ENCODE peak calls at places on chromosomes 12 and 14, in nine cellular contexts. One of them, this sample, is unnamed.

GRCh38 chr14:78690836-78691235 is 520.7 kb downstream of the NRXN3 start:
- DNase-seq in stimulated activated CD4-positive, alpha-beta T cell treated with anti-CD3 and anti-CD28 coated beads, Interleukin-1b, Interleukin-23, amount 100 ng/mL, for 1 hour: no peak
- DNase-seq in AG20443: no peak
- DNase-seq in effector memory CD8-positive, alpha-beta T cell: no peak
- DNase-seq in ureter: no peak
- DNase-seq in left cardiac atrium: no peak
- DNase-seq in fibroblast of pulmonary artery: no peak
- DNase-seq in epithelial cell of esophagus: no peak
- DNase-seq in HTR-8/SVneo: no peak
- DNase-seq in this sample: peak

GRCh38 chr14:58638231-58639205 is 756 bp downstream of the DACT1 start:
- DNase-seq in stimulated activated CD4-positive, alpha-beta T cell treated with anti-CD3 and anti-CD28 coated beads, Interleukin-1b, Interleukin-23, amount 100 ng/mL, for 1 hour: no peak
- DNase-seq in AG20443: peak
- DNase-seq in effector memory CD8-positive, alpha-beta T cell: no peak
- DNase-seq in ureter: no peak
- DNase-seq in left cardiac atrium: peak
- DNase-seq in fibroblast of pulmonary artery: peak
- DNase-seq in epithelial cell of esophagus: peak
- DNase-seq in HTR-8/SVneo: peak
- DNase-seq in this sample: peak

GRCh38 chr12:81296556-81297305 is 218.9 kb downstream of the ACSS3 start:
- DNase-seq in stimulated activated CD4-positive, alpha-beta T cell treated with anti-CD3 and anti-CD28 coated beads, Interleukin-1b, Interleukin-23, amount 100 ng/mL, for 1 hour: no peak
- DNase-seq in AG20443: no peak
- DNase-seq in effector memory CD8-positive, alpha-beta T cell: no peak
- DNase-seq in ureter: no peak
- DNase-seq in left cardiac atrium: no peak
- DNase-seq in fibroblast of pulmonary artery: peak
- DNase-seq in epithelial cell of esophagus: peak
- DNase-seq in HTR-8/SVneo: no peak
- DNase-seq in this sample: peak

GRCh38 chr14:101072531-101072930 is 169.0 kb upstream of the RTL1 start:
- DNase-seq in stimulated activated CD4-positive, alpha-beta T cell treated with anti-CD3 and anti-CD28 coated beads, Interleukin-1b, Interleukin-23, amount 100 ng/mL, for 1 hour: no peak
- DNase-seq in AG20443: no peak
- DNase-seq in effector memory CD8-positive, alpha-beta T cell: no peak
- DNase-seq in ureter: no peak
- DNase-seq in left cardiac atrium: no peak
- DNase-seq in fibroblast of pulmonary artery: no peak
- DNase-seq in epithelial cell of esophagus: no peak
- DNase-seq in HTR-8/SVneo: no peak
- DNase-seq in this sample: no peak

GRCh38 chr14:60327447-60328331 is 78.7 kb downstream of the PPM1A start:
- DNase-seq in stimulated activated CD4-positive, alpha-beta T cell treated with anti-CD3 and anti-CD28 coated beads, Interleukin-1b, Interleukin-23, amount 100 ng/mL, for 1 hour: no peak
- DNase-seq in AG20443: peak
- DNase-seq in effector memory CD8-positive, alpha-beta T cell: peak
- DNase-seq in ureter: peak
- DNase-seq in left cardiac atrium: peak
- DNase-seq in fibroblast of pulmonary artery: peak
- DNase-seq in epithelial cell of esophagus: peak
- DNase-seq in HTR-8/SVneo: no peak
- DNase-seq in this sample: no peak

GRCh38 chr14:75147423-75148071 is 20.7 kb upstream of the NEK9 start:
- DNase-seq in stimulated activated CD4-positive, alpha-beta T cell treated with anti-CD3 and anti-CD28 coated beads, Interleukin-1b, Interleukin-23, amount 100 ng/mL, for 1 hour: no peak
- DNase-seq in AG20443: peak
- DNase-seq in effector memory CD8-positive, alpha-beta T cell: no peak
- DNase-seq in ureter: peak
- DNase-seq in left cardiac atrium: peak
- DNase-seq in fibroblast of pulmonary artery: peak
- DNase-seq in epithelial cell of esophagus: peak
- DNase-seq in HTR-8/SVneo: peak
- DNase-seq in this sample: peak

GRCh38 chr14:70707138-70708038 is 65.7 kb downstream of the TTC9 start:
- DNase-seq in stimulated activated CD4-positive, alpha-beta T cell treated with anti-CD3 and anti-CD28 coated beads, Interleukin-1b, Interleukin-23, amount 100 ng/mL, for 1 hour: no peak
- DNase-seq in AG20443: peak
- DNase-seq in effector memory CD8-positive, alpha-beta T cell: no peak
- DNase-seq in ureter: peak
- DNase-seq in left cardiac atrium: no peak
- DNase-seq in fibroblast of pulmonary artery: peak
- DNase-seq in epithelial cell of esophagus: peak
- DNase-seq in HTR-8/SVneo: peak
- DNase-seq in this sample: peak

GRCh38 chr12:62435337-62436163 is 31.1 kb upstream of the MON2 start:
- DNase-seq in stimulated activated CD4-positive, alpha-beta T cell treated with anti-CD3 and anti-CD28 coated beads, Interleukin-1b, Interleukin-23, amount 100 ng/mL, for 1 hour: no peak
- DNase-seq in AG20443: peak
- DNase-seq in effector memory CD8-positive, alpha-beta T cell: no peak
- DNase-seq in ureter: peak
- DNase-seq in left cardiac atrium: peak
- DNase-seq in fibroblast of pulmonary artery: peak
- DNase-seq in epithelial cell of esophagus: peak
- DNase-seq in HTR-8/SVneo: peak
- DNase-seq in this sample: peak

GRCh38 chr12:32671930-32672785 is 6.9 kb upstream of the DNM1L start:
- DNase-seq in stimulated activated CD4-positive, alpha-beta T cell treated with anti-CD3 and anti-CD28 coated beads, Interleukin-1b, Interleukin-23, amount 100 ng/mL, for 1 hour: no peak
- DNase-seq in AG20443: peak
- DNase-seq in effector memory CD8-positive, alpha-beta T cell: no peak
- DNase-seq in ureter: no peak
- DNase-seq in left cardiac atrium: no peak
- DNase-seq in fibroblast of pulmonary artery: peak
- DNase-seq in epithelial cell of esophagus: peak
- DNase-seq in HTR-8/SVneo: peak
- DNase-seq in this sample: peak

GRCh38 chr14:98769326-98769725 is 502.7 kb downstream of the BCL11B start:
- DNase-seq in stimulated activated CD4-positive, alpha-beta T cell treated with anti-CD3 and anti-CD28 coated beads, Interleukin-1b, Interleukin-23, amount 100 ng/mL, for 1 hour: no peak
- DNase-seq in AG20443: no peak
- DNase-seq in effector memory CD8-positive, alpha-beta T cell: no peak
- DNase-seq in ureter: no peak
- DNase-seq in left cardiac atrium: no peak
- DNase-seq in fibroblast of pulmonary artery: no peak
- DNase-seq in epithelial cell of esophagus: no peak
- DNase-seq in HTR-8/SVneo: no peak
- DNase-seq in this sample: no peak

GRCh38 chr12:54404061-54405004 is 14.7 kb downstream of the ITGA5 start:
- DNase-seq in stimulated activated CD4-positive, alpha-beta T cell treated with anti-CD3 and anti-CD28 coated beads, Interleukin-1b, Interleukin-23, amount 100 ng/mL, for 1 hour: no peak
- DNase-seq in AG20443: peak
- DNase-seq in effector memory CD8-positive, alpha-beta T cell: peak
- DNase-seq in ureter: no peak
- DNase-seq in left cardiac atrium: no peak
- DNase-seq in fibroblast of pulmonary artery: peak
- DNase-seq in epithelial cell of esophagus: peak
- DNase-seq in HTR-8/SVneo: peak
- DNase-seq in this sample: peak

GRCh38 chr12:120247621-120248030 is 17.9 kb downstream of the PXN start:
- DNase-seq in stimulated activated CD4-positive, alpha-beta T cell treated with anti-CD3 and anti-CD28 coated beads, Interleukin-1b, Interleukin-23, amount 100 ng/mL, for 1 hour: no peak
- DNase-seq in AG20443: peak
- DNase-seq in effector memory CD8-positive, alpha-beta T cell: no peak
- DNase-seq in ureter: no peak
- DNase-seq in left cardiac atrium: no peak
- DNase-seq in fibroblast of pulmonary artery: peak
- DNase-seq in epithelial cell of esophagus: peak
- DNase-seq in HTR-8/SVneo: no peak
- DNase-seq in this sample: no peak

GRCh38 chr12:50070314-50071060 is 13.1 kb downstream of the ASIC1 start:
- DNase-seq in stimulated activated CD4-positive, alpha-beta T cell treated with anti-CD3 and anti-CD28 coated beads, Interleukin-1b, Interleukin-23, amount 100 ng/mL, for 1 hour: no peak
- DNase-seq in AG20443: peak
- DNase-seq in effector memory CD8-positive, alpha-beta T cell: peak
- DNase-seq in ureter: peak
- DNase-seq in left cardiac atrium: peak
- DNase-seq in fibroblast of pulmonary artery: peak
- DNase-seq in epithelial cell of esophagus: peak
- DNase-seq in HTR-8/SVneo: peak
- DNase-seq in this sample: peak

GRCh38 chr12:56169225-56169759 is 11.1 kb downstream of the MYL6 start:
- DNase-seq in stimulated activated CD4-positive, alpha-beta T cell treated with anti-CD3 and anti-CD28 coated beads, Interleukin-1b, Interleukin-23, amount 100 ng/mL, for 1 hour: no peak
- DNase-seq in AG20443: no peak
- DNase-seq in effector memory CD8-positive, alpha-beta T cell: no peak
- DNase-seq in ureter: no peak
- DNase-seq in left cardiac atrium: no peak
- DNase-seq in fibroblast of pulmonary artery: no peak
- DNase-seq in epithelial cell of esophagus: no peak
- DNase-seq in HTR-8/SVneo: no peak
- DNase-seq in this sample: no peak

GRCh38 chr14:32542507-32542906 is 213.4 kb downstream of the AKAP6 start:
- DNase-seq in stimulated activated CD4-positive, alpha-beta T cell treated with anti-CD3 and anti-CD28 coated beads, Interleukin-1b, Interleukin-23, amount 100 ng/mL, for 1 hour: no peak
- DNase-seq in AG20443: no peak
- DNase-seq in effector memory CD8-positive, alpha-beta T cell: no peak
- DNase-seq in ureter: no peak
- DNase-seq in left cardiac atrium: no peak
- DNase-seq in fibroblast of pulmonary artery: no peak
- DNase-seq in epithelial cell of esophagus: no peak
- DNase-seq in HTR-8/SVneo: no peak
- DNase-seq in this sample: no peak

GRCh38 chr12:52632656-52633055 is 14.3 kb upstream of the KRT73 start:
- DNase-seq in stimulated activated CD4-positive, alpha-beta T cell treated with anti-CD3 and anti-CD28 coated beads, Interleukin-1b, Interleukin-23, amount 100 ng/mL, for 1 hour: no peak
- DNase-seq in AG20443: no peak
- DNase-seq in effector memory CD8-positive, alpha-beta T cell: no peak
- DNase-seq in ureter: peak
- DNase-seq in left cardiac atrium: no peak
- DNase-seq in fibroblast of pulmonary artery: no peak
- DNase-seq in epithelial cell of esophagus: no peak
- DNase-seq in HTR-8/SVneo: no peak
- DNase-seq in this sample: no peak

GRCh38 chr14:100399052-100399849 is 76.1 kb downstream of the SLC25A47 start:
- DNase-seq in stimulated activated CD4-positive, alpha-beta T cell treated with anti-CD3 and anti-CD28 coated beads, Interleukin-1b, Interleukin-23, amount 100 ng/mL, for 1 hour: no peak
- DNase-seq in AG20443: no peak
- DNase-seq in effector memory CD8-positive, alpha-beta T cell: no peak
- DNase-seq in ureter: no peak
- DNase-seq in left cardiac atrium: no peak
- DNase-seq in fibroblast of pulmonary artery: no peak
- DNase-seq in epithelial cell of esophagus: no peak
- DNase-seq in HTR-8/SVneo: no peak
- DNase-seq in this sample: no peak